ENCODE peak calls at places on chromosomes 13 and 19, in six cellular contexts. One of them, this sample, is unnamed.

GRCh38 chr13:61531383-61532065 is 115.9 kb upstream of the PCDH20 start:
- DNase-seq in prostate gland: no peak
- DNase-seq in gastrocnemius medialis: no peak
- DNase-seq in body of pancreas: no peak
- DNase-seq in Peyer's patch: no peak
- DNase-seq in tibial nerve: no peak
- DNase-seq in this sample: no peak

GRCh38 chr13:113859311-113860050 is 4.4 kb downstream of the GAS6 start:
- DNase-seq in body of pancreas: no peak
- DNase-seq in Peyer's patch: no peak
- DNase-seq in tibial nerve: no peak
- DNase-seq in prostate gland: no peak
- DNase-seq in gastrocnemius medialis: no peak
- DNase-seq in this sample: peak

GRCh38 chr13:83184819-83185218 is 697.5 kb downstream of the SLITRK1 start:
- DNase-seq in Peyer's patch: no peak
- DNase-seq in prostate gland: no peak
- DNase-seq in tibial nerve: no peak
- DNase-seq in gastrocnemius medialis: no peak
- DNase-seq in body of pancreas: no peak
- DNase-seq in this sample: no peak

GRCh38 chr19:49126575-49126974 is 7.2 kb downstream of the PPFIA3 start:
- DNase-seq in body of pancreas: no peak
- DNase-seq in tibial nerve: no peak
- DNase-seq in prostate gland: no peak
- DNase-seq in Peyer's patch: no peak
- DNase-seq in gastrocnemius medialis: no peak
- DNase-seq in this sample: no peak

GRCh38 chr13:81171065-81171647 is 830.2 kb upstream of the SPRY2 start:
- DNase-seq in prostate gland: no peak
- DNase-seq in gastrocnemius medialis: no peak
- DNase-seq in body of pancreas: no peak
- DNase-seq in tibial nerve: no peak
- DNase-seq in Peyer's patch: no peak
- DNase-seq in this sample: no peak

GRCh38 chr19:1377965-1378785 is 5.5 kb upstream of the NDUFS7 start:
- DNase-seq in tibial nerve: no peak
- DNase-seq in body of pancreas: no peak
- DNase-seq in Peyer's patch: no peak
- DNase-seq in gastrocnemius medialis: no peak
- DNase-seq in prostate gland: no peak
- DNase-seq in this sample: no peak

GRCh38 chr19:48963371-48964204 is 1.5 kb upstream of the FTL start:
- DNase-seq in prostate gland: peak
- DNase-seq in body of pancreas: peak
- DNase-seq in Peyer's patch: peak
- DNase-seq in gastrocnemius medialis: peak
- DNase-seq in tibial nerve: peak
- DNase-seq in this sample: peak

GRCh38 chr13:109940637-109941036 is 154.3 kb upstream of the IRS2 start:
- DNase-seq in gastrocnemius medialis: no peak
- DNase-seq in tibial nerve: no peak
- DNase-seq in prostate gland: no peak
- DNase-seq in Peyer's patch: no peak
- DNase-seq in body of pancreas: no peak
- DNase-seq in this sample: no peak

GRCh38 chr19:17419154-17419490 is 725 bp upstream of the MVB12A start:
- DNase-seq in Peyer's patch: no peak
- DNase-seq in prostate gland: no peak
- DNase-seq in gastrocnemius medialis: no peak
- DNase-seq in body of pancreas: no peak
- DNase-seq in tibial nerve: no peak
- DNase-seq in this sample: no peak

GRCh38 chr13:110218601-110219201 is 88.3 kb downstream of the COL4A1 start:
- DNase-seq in Peyer's patch: no peak
- DNase-seq in gastrocnemius medialis: no peak
- DNase-seq in body of pancreas: no peak
- DNase-seq in tibial nerve: no peak
- DNase-seq in prostate gland: no peak
- DNase-seq in this sample: no peak

GRCh38 chr13:33372251-33372919 is 86.8 kb upstream of the STARD13 start:
- DNase-seq in tibial nerve: no peak
- DNase-seq in gastrocnemius medialis: no peak
- DNase-seq in Peyer's patch: no peak
- DNase-seq in prostate gland: no peak
- DNase-seq in body of pancreas: no peak
- DNase-seq in this sample: no peak

GRCh38 chr19:57606931-57607330 is 7.1 kb upstream of the ZNF134 start:
- DNase-seq in body of pancreas: no peak
- DNase-seq in Peyer's patch: no peak
- DNase-seq in tibial nerve: no peak
- DNase-seq in prostate gland: no peak
- DNase-seq in gastrocnemius medialis: no peak
- DNase-seq in this sample: no peak

GRCh38 chr13:76723551-76724232 is 162.5 kb downstream of the KCTD12 start:
- DNase-seq in Peyer's patch: no peak
- DNase-seq in body of pancreas: no peak
- DNase-seq in tibial nerve: no peak
- DNase-seq in prostate gland: no peak
- DNase-seq in gastrocnemius medialis: no peak
- DNase-seq in this sample: no peak

GRCh38 chr13:21637296-21637695 is 33.3 kb upstream of the MICU2 start:
- DNase-seq in prostate gland: no peak
- DNase-seq in tibial nerve: no peak
- DNase-seq in gastrocnemius medialis: no peak
- DNase-seq in body of pancreas: peak
- DNase-seq in Peyer's patch: no peak
- DNase-seq in this sample: no peak

GRCh38 chr19:2488942-2489731 is 13.2 kb downstream of the GADD45B start:
- DNase-seq in gastrocnemius medialis: no peak
- DNase-seq in tibial nerve: no peak
- DNase-seq in prostate gland: no peak
- DNase-seq in body of pancreas: peak
- DNase-seq in Peyer's patch: no peak
- DNase-seq in this sample: no peak

GRCh38 chr19:21084343-21084742 is 2.3 kb downstream of the ZNF714 start:
- DNase-seq in Peyer's patch: no peak
- DNase-seq in body of pancreas: no peak
- DNase-seq in prostate gland: no peak
- DNase-seq in tibial nerve: no peak
- DNase-seq in gastrocnemius medialis: no peak
- DNase-seq in this sample: no peak

DNA sequence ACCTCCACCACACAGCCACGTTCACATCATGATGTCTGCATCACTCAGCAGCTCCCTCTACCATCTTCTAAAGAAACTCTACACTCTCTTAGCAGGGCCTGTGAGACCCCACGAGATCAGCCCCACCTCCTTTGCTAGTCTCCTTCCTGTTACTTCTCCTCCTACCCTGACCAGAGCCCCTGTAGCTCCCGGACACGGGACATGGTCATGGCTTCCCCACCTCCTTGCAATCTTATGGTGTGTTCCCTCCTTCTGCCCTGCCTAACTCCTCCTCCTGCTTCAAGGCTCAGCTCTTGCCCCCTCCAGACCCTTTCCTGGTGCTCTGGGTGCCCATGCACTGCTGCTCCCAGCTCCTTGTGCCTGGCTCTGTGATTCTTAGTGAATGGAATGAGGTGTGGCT is 8.1 kb upstream of the MRPS31 start:
- DNase-seq in Peyer's patch: no peak
- DNase-seq in gastrocnemius medialis: no peak
- DNase-seq in tibial nerve: no peak
- DNase-seq in body of pancreas: no peak
- DNase-seq in prostate gland: no peak
- DNase-seq in this sample: peak
- TF ChIP-seq CTCF in Peyer's patch: no peak
- TF ChIP-seq CTCF in gastrocnemius medialis: no peak
- TF ChIP-seq CTCF in tibial nerve: no peak
- TF ChIP-seq CTCF in body of pancreas: no peak
- TF ChIP-seq CTCF in prostate gland: no peak
- TF ChIP-seq CTCF in this sample: no peak

DNA sequence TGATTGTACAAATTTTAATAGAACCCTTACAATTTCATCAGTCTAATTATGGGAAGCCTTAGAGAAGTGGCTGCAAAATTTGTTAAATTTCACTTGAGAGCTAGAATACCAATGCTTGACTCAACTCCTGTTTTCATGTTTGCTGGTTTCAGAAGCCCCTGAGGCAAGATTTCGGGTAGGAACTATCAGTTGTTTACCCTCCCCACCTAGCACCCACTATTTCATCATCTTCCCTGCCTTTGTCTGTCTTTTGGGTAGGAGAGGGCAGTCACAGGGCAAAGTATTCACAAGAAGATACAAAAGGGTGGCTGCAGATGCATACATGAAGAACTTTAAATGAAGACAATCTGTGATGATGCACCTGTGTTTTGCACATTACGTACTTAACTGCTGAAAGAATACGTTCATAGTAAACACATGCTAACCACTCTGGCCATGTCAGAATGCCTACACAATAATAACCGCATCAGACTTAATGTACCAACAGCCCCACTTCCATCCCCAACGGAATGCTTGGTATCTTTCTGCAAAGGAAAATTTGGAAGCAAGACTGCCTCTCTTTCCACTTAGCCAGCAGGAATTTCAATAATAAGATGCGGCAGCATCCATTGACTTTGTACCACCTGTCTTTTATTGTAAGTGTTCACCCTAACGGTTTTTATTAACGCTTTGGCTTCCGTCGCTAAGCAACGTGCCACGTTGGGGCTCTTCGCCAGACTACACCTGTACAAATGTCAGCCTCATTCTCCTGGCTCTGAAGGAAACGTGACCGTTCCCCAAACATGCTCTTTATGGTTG is 30.4 kb downstream of the TPT1 start:
- DNase-seq in body of pancreas: no peak
- DNase-seq in prostate gland: no peak
- DNase-seq in tibial nerve: no peak
- DNase-seq in Peyer's patch: no peak
- DNase-seq in gastrocnemius medialis: no peak
- DNase-seq in this sample: no peak
- H3K4me3 ChIP-seq in body of pancreas: no peak
- H3K4me3 ChIP-seq in prostate gland: no peak
- H3K4me3 ChIP-seq in tibial nerve: peak
- H3K4me3 ChIP-seq in Peyer's patch: peak
- H3K4me3 ChIP-seq in gastrocnemius medialis: peak
- H3K4me3 ChIP-seq in this sample: no peak

GRCh38 chr19:44093931-44094765 is at the start of gene ZNF224:
- DNase-seq in body of pancreas: peak
- DNase-seq in Peyer's patch: peak
- DNase-seq in prostate gland: peak
- DNase-seq in tibial nerve: peak
- DNase-seq in gastrocnemius medialis: peak
- DNase-seq in this sample: peak
- TF ChIP-seq POLR2A in body of pancreas: peak
- TF ChIP-seq POLR2A in Peyer's patch: no peak
- TF ChIP-seq POLR2A in prostate gland: no peak
- TF ChIP-seq POLR2A in tibial nerve: no peak
- TF ChIP-seq POLR2A in gastrocnemius medialis: peak
- TF ChIP-seq POLR2A in this sample: no peak

GRCh38 chr19:45589768-45590167 is 5.2 kb upstream of the OPA3 start:
- DNase-seq in body of pancreas: no peak
- DNase-seq in gastrocnemius medialis: no peak
- DNase-seq in Peyer's patch: no peak
- DNase-seq in tibial nerve: no peak
- DNase-seq in prostate gland: no peak
- DNase-seq in this sample: no peak

GRCh38 chr19:45592366-45592765 is 7.8 kb upstream of the OPA3 start:
- DNase-seq in prostate gland: no peak
- DNase-seq in body of pancreas: no peak
- DNase-seq in Peyer's patch: no peak
- DNase-seq in tibial nerve: no peak
- DNase-seq in gastrocnemius medialis: no peak
- DNase-seq in this sample: no peak

GRCh38 chr19:45591638-45592005 is 7.0 kb upstream of the OPA3 start:
- DNase-seq in prostate gland: no peak
- DNase-seq in gastrocnemius medialis: no peak
- DNase-seq in tibial nerve: no peak
- DNase-seq in body of pancreas: no peak
- DNase-seq in Peyer's patch: no peak
- DNase-seq in this sample: no peak

GRCh38 chr19:45590300-45591003 is 5.8 kb upstream of the OPA3 start:
- DNase-seq in body of pancreas: no peak
- DNase-seq in prostate gland: no peak
- DNase-seq in Peyer's patch: no peak
- DNase-seq in tibial nerve: no peak
- DNase-seq in gastrocnemius medialis: no peak
- DNase-seq in this sample: no peak

DNA sequence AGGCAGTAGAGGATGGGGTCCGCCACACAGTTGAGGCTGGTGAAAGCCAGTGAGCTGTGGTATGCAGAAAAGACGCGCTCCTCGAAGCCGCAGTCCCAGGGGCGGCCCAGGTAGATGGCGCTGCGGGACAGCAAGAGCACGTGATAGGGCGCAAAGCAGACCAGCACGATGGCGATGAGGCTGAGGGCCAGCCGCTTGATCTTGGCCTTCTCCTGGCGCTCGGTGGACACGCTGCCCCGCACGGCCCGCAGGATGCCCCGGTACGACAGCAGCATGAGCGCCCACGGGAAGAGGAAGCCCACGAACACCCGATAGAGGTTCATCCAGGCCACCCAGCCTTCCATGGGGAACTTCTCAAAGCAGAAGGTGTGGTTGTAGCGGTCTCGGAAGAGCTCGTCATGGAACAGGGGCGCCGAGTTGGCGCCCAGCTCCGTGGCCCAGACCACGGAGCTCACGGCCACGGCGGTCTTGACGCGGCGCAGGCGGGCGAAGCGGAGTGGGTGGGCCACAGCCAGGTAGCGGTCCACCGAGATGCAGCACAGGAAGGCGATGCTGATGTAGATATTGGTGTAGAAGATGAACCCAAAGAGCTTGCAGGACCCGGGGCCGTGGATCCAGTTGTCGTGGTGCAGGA is 6.5 kb upstream of the OPA3 start:
- DNase-seq in gastrocnemius medialis: no peak
- DNase-seq in body of pancreas: peak
- DNase-seq in tibial nerve: no peak
- DNase-seq in Peyer's patch: no peak
- DNase-seq in prostate gland: peak
- DNase-seq in this sample: no peak
- TF ChIP-seq CTCF in gastrocnemius medialis: no peak
- TF ChIP-seq CTCF in body of pancreas: peak
- TF ChIP-seq CTCF in tibial nerve: peak
- TF ChIP-seq CTCF in Peyer's patch: peak
- TF ChIP-seq CTCF in prostate gland: peak
- TF ChIP-seq CTCF in this sample: no peak

GRCh38 chr13:20358022-20358421 is 125.9 kb upstream of the GJB6 start:
- DNase-seq in Peyer's patch: no peak
- DNase-seq in body of pancreas: no peak
- DNase-seq in tibial nerve: no peak
- DNase-seq in prostate gland: no peak
- DNase-seq in gastrocnemius medialis: no peak
- DNase-seq in this sample: no peak
- H3K4me3 ChIP-seq in Peyer's patch: no peak
- H3K4me3 ChIP-seq in body of pancreas: no peak
- H3K4me3 ChIP-seq in tibial nerve: no peak
- H3K4me3 ChIP-seq in prostate gland: no peak
- H3K4me3 ChIP-seq in gastrocnemius medialis: no peak
- H3K4me3 ChIP-seq in this sample: no peak

This sample was measured in vagina.